ENCODE peak calls at places on chromosomes 3 and 15, in eight cellular contexts. Z, G, W, A, M, K, J and T are unnamed samples.

GRCh38 chr3:54171951-54172350 is 49.6 kb downstream of the CACNA2D3 start:
- DNase-seq in Z (no peak), G (no peak), W (no peak), A (no peak), M (no peak), K (no peak), J (no peak), T (no peak)

GRCh38 chr3:101879623-101880284 is 30.4 kb downstream of the NFKBIZ start:
- DNase-seq in Z (no peak), G (no peak), W (no peak), A (no peak), M (no peak), K (no peak), J (no peak), T (no peak)

GRCh38 chr3:17740703-17741102 is 1.7 kb downstream of the TBC1D5 start:
- DNase-seq in Z (no peak), G (no peak), W (peak), A (no peak), M (peak), K (no peak), J (no peak), T (no peak)

GRCh38 chr3:168165390-168166269 is 69.9 kb upstream of the GOLIM4 start:
- DNase-seq in Z (peak), G (no peak), W (peak), A (peak), M (peak), K (no peak), J (peak), T (peak)

GRCh38 chr3:172314616-172315015 is 133.6 kb downstream of the GHSR start:
- DNase-seq in Z (no peak), G (no peak), W (no peak), A (no peak), M (no peak), K (no peak), J (no peak), T (no peak)

GRCh38 chr3:180358179-180358578 is 243.8 kb upstream of the TTC14 start:
- DNase-seq in Z (no peak), G (no peak), W (peak), A (no peak), M (no peak), K (no peak), J (no peak), T (no peak)

GRCh38 chr3:10379161-10379560 is 58.2 kb upstream of the SEC13 start:
- DNase-seq in Z (no peak), G (no peak), W (no peak), A (no peak), M (no peak), K (no peak), J (no peak), T (no peak)

GRCh38 chr15:101003706-101004105 is 84.5 kb downstream of the LRRK1 start:
- DNase-seq in Z (no peak), G (no peak), W (no peak), A (no peak), M (no peak), K (no peak), J (peak), T (peak)

GRCh38 chr3:30733229-30733628 is 126.8 kb downstream of the TGFBR2 start:
- DNase-seq in Z (no peak), G (no peak), W (no peak), A (no peak), M (no peak), K (no peak), J (no peak), T (no peak)

GRCh38 chr15:88476635-88477038 is 9.1 kb downstream of the MRPS11 start:
- DNase-seq in Z (peak), G (no peak), W (peak), A (no peak), M (peak), K (no peak), J (peak), T (no peak)

GRCh38 chr3:35200056-35200455 is 439.3 kb upstream of the ARPP21 start:
- DNase-seq in Z (no peak), G (no peak), W (peak), A (no peak), M (no peak), K (no peak), J (no peak), T (no peak)

GRCh38 chr3:100106094-100106493 is 8.2 kb downstream of the FILIP1L start:
- DNase-seq in Z (no peak), G (no peak), W (peak), A (no peak), M (no peak), K (no peak), J (no peak), T (no peak)

GRCh38 chr3:31908391-31909097 is 72.5 kb downstream of the OSBPL10 start:
- DNase-seq in Z (no peak), G (no peak), W (peak), A (no peak), M (no peak), K (no peak), J (no peak), T (no peak)

GRCh38 chr3:191254098-191254873 is 55.2 kb downstream of the OSTN start:
- DNase-seq in Z (no peak), G (no peak), W (peak), A (no peak), M (peak), K (no peak), J (no peak), T (no peak)

GRCh38 chr3:170768334-170768801 is 101.6 kb downstream of the RPL22L1 start:
- DNase-seq in Z (no peak), G (no peak), W (no peak), A (no peak), M (peak), K (no peak), J (no peak), T (no peak)

GRCh38 chr15:91032919-91033803 is 10.8 kb upstream of the VPS33B start:
- DNase-seq in Z (peak), G (peak), W (peak), A (peak), M (peak), K (no peak), J (peak), T (no peak)

GRCh38 chr3:179056326-179056725 is 15.3 kb downstream of the ZMAT3 start:
- DNase-seq in Z (no peak), G (no peak), W (no peak), A (no peak), M (no peak), K (no peak), J (no peak), T (no peak)

GRCh38 chr3:192916455-192917257 is 1.0 kb downstream of the MB21D2 start:
- DNase-seq in Z (peak), G (peak), W (peak), A (peak), M (no peak), K (no peak), J (peak), T (peak)

GRCh38 chr3:112129925-112130637 is 3.0 kb downstream of the GCSAM start:
- DNase-seq in Z (no peak), G (no peak), W (no peak), A (no peak), M (no peak), K (no peak), J (no peak), T (no peak)

GRCh38 chr3:71646971-71647370 is 63.4 kb upstream of the FOXP1 start:
- DNase-seq in Z (no peak), G (no peak), W (no peak), A (no peak), M (no peak), K (no peak), J (no peak), T (no peak)

GRCh38 chr3:71636482-71636881 is 53.0 kb upstream of the FOXP1 start:
- DNase-seq in Z (no peak), G (no peak), W (no peak), A (no peak), M (no peak), K (no peak), J (no peak), T (no peak)

GRCh38 chr3:71640549-71640948 is 57.0 kb upstream of the FOXP1 start:
- DNase-seq in Z (no peak), G (no peak), W (no peak), A (no peak), M (no peak), K (no peak), J (no peak), T (no peak)

GRCh38 chr3:71645140-71645539 is 61.6 kb upstream of the FOXP1 start:
- DNase-seq in Z (no peak), G (no peak), W (no peak), A (no peak), M (no peak), K (no peak), J (no peak), T (no peak)

GRCh38 chr3:71641669-71642068 is 58.1 kb upstream of the FOXP1 start:
- DNase-seq in Z (no peak), G (no peak), W (peak), A (no peak), M (no peak), K (no peak), J (no peak), T (no peak)
- TF ChIP-seq CTCF in Z (no peak), G (no peak), W (no peak), A (no peak), M (no peak), K (no peak), J (no peak), T (no peak)

GRCh38 chr3:14913926-14914776 is 33.2 kb upstream of the NR2C2 start:
- DNase-seq in Z (no peak), G (no peak), W (no peak), A (no peak), M (no peak), K (no peak), J (no peak), T (no peak)
- TF ChIP-seq CTCF in Z (no peak), G (no peak), W (no peak), A (peak), M (no peak), K (no peak), J (no peak), T (no peak)

DNA sequence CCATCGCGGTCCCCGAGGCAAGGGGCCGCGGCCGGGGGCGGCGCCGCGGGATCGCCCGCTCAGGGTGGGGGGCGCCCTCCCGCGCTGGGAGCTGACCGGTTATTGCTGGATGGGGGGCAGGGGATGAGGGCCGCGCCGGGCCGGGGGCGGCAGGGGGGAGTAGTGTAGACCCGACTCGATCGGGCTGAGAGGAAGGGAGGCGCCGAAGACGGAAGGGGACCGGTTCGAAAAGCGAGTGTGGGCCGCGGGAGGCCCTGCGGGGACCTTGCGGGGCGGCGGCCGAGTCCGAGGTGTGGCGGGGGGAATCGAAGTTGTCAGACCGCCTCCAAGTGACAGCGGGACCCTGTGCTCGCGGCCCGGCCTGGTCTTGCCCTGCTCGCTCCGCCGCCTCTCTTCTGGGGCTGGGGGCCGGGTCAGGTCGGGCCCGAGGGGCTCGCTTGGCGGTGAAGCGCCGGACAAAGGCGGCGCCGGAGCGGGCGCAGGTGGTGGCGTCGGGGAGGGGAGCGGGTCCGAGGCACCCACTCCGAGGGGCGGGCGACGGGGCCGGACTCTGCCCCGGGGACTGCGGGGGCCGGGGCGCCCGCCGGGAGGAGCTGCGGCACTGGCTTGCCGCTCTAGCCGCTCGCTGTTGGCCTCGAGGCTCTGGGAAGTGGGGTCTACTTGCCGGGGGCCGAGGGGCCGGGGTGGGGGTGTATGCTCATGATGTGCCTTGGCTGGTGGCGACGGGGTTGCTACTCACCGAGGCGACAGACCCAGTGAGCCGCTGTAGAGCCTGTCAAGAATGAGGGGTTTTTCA is 1.2 kb downstream of the BAHD1 start:
- DNase-seq in Z (no peak), G (no peak), W (no peak), A (peak), M (no peak), K (no peak), J (no peak), T (no peak)
- TF ChIP-seq CTCF in Z (no peak), G (peak), W (no peak), A (peak), M (peak), K (no peak), J (no peak), T (no peak)

GRCh38 chr3:51896607-51897305 is 6.4 kb downstream of the IQCF1 start:
- DNase-seq in Z (no peak), G (no peak), W (no peak), A (no peak), M (no peak), K (no peak), J (no peak), T (no peak)

GRCh38 chr3:51891242-51892039 is 11.7 kb downstream of the IQCF1 start:
- DNase-seq in Z (no peak), G (no peak), W (no peak), A (no peak), M (no peak), K (no peak), J (no peak), T (no peak)

GRCh38 chr3:51894939-51895338 is 8.2 kb downstream of the IQCF1 start:
- DNase-seq in Z (no peak), G (no peak), W (no peak), A (no peak), M (no peak), K (no peak), J (no peak), T (no peak)

GRCh38 chr3:51897391-51897790 is 5.8 kb downstream of the IQCF1 start:
- DNase-seq in Z (no peak), G (no peak), W (no peak), A (no peak), M (no peak), K (no peak), J (no peak), T (no peak)
- TF ChIP-seq CTCF in Z (no peak), G (no peak), W (no peak), A (no peak), M (no peak), K (no peak), J (no peak), T (no peak)

GRCh38 chr3:186255703-186256331 is 106.2 kb downstream of the DGKG start:
- DNase-seq in Z (peak), G (no peak), W (no peak), A (no peak), M (no peak), K (no peak), J (no peak), T (no peak)
- TF ChIP-seq CTCF in Z (no peak), G (no peak), W (no peak), A (peak), M (peak), K (no peak), J (no peak), T (no peak)

GRCh38 chr15:52464040-52464439 is 64.6 kb downstream of the MYO5A start:
- DNase-seq in Z (no peak), G (no peak), W (no peak), A (no peak), M (no peak), K (no peak), J (no peak), T (no peak)

GRCh38 chr15:52462806-52463360 is 65.8 kb downstream of the MYO5A start:
- DNase-seq in Z (no peak), G (no peak), W (no peak), A (no peak), M (peak), K (no peak), J (no peak), T (no peak)

GRCh38 chr15:52466134-52466701 is 62.5 kb downstream of the MYO5A start:
- DNase-seq in Z (no peak), G (peak), W (no peak), A (no peak), M (peak), K (no peak), J (peak), T (peak)

GRCh38 chr15:52464478-52464877 is 64.2 kb downstream of the MYO5A start:
- DNase-seq in Z (no peak), G (no peak), W (no peak), A (no peak), M (peak), K (no peak), J (no peak), T (no peak)

GRCh38 chr15:52463638-52464037 is 65.0 kb downstream of the MYO5A start:
- DNase-seq in Z (no peak), G (no peak), W (peak), A (no peak), M (peak), K (no peak), J (no peak), T (no peak)
- TF ChIP-seq CTCF in Z (no peak), G (peak), W (no peak), A (no peak), M (peak), K (no peak), J (peak), T (no peak)

GRCh38 chr15:35440265-35440664 is 105.7 kb downstream of the DPH6 start:
- DNase-seq in Z (no peak), G (no peak), W (no peak), A (no peak), M (no peak), K (no peak), J (no peak), T (no peak)

GRCh38 chr15:35431281-35431680 is 114.7 kb downstream of the DPH6 start:
- DNase-seq in Z (no peak), G (no peak), W (no peak), A (no peak), M (no peak), K (no peak), J (no peak), T (no peak)

GRCh38 chr15:35439291-35439690 is 106.7 kb downstream of the DPH6 start:
- DNase-seq in Z (no peak), G (no peak), W (peak), A (no peak), M (no peak), K (no peak), J (no peak), T (no peak)

GRCh38 chr15:35437157-35437556 is 108.8 kb downstream of the DPH6 start:
- DNase-seq in Z (no peak), G (no peak), W (peak), A (no peak), M (no peak), K (no peak), J (no peak), T (no peak)

GRCh38 chr15:35436422-35436821 is 109.5 kb downstream of the DPH6 start:
- DNase-seq in Z (no peak), G (no peak), W (no peak), A (no peak), M (no peak), K (no peak), J (no peak), T (no peak)
- TF ChIP-seq CTCF in Z (no peak), G (no peak), W (no peak), A (no peak), M (no peak), K (no peak), J (no peak), T (no peak)

DNA sequence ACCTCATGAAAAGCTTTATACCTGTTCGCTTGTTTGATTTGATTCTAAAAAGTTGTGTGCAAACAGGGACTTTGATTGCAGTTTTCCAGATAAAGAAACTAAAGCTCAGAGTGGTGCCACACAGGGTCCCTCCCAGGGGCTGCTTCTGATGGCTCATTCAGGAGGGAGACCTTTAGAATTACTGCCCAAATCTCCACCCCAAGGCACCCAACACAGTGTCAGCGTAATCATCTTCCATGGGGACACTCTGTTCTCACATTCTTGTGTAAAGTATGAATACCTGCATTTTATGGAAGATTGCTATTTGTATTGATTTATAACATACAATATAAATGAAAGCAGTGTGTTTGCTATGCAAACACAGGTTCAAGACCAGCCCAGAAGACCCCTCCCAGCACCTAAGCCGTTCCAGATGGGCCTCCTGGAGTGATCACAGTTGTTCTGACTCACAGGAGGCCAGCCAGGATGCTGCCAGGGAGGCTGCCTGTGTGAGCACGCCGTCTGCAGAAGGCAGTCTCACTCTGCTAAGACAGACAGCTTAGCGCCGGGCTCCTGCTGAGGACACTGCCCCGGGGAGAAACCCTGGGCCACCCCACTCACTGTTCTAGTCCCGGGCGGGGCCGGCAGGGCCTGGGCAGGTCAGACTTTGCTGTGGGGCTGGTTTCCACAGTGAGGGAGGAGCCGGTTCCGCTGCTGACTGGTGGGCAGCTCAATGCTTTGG is 185.6 kb downstream of the FAM43A start:
- DNase-seq in Z (peak), G (peak), W (peak), A (peak), M (no peak), K (no peak), J (peak), T (no peak)
- TF ChIP-seq CTCF in Z (no peak), G (no peak), W (no peak), A (no peak), M (no peak), K (no peak), J (no peak), T (no peak)

GRCh38 chr15:38864122-38864521 is 299.5 kb upstream of the RASGRP1 start:
- DNase-seq in Z (no peak), G (no peak), W (no peak), A (no peak), M (no peak), K (no peak), J (no peak), T (no peak)
- TF ChIP-seq CTCF in Z (no peak), G (no peak), W (peak), A (peak), M (no peak), K (no peak), J (no peak), T (no peak)

GRCh38 chr15:78565951-78566774 is 843 bp downstream of the CHRNA5 start:
- DNase-seq in Z (no peak), G (no peak), W (peak), A (no peak), M (peak), K (no peak), J (no peak), T (no peak)
- TF ChIP-seq CTCF in Z (peak), G (no peak), W (peak), A (peak), M (peak), K (no peak), J (no peak), T (no peak)